ENCODE peak calls at places on chromosomes 3 and 15, in five cellular contexts. I, Z, T, J and D are unnamed samples. For H3K4me1, H3K36me3 and H3K27me3, the result is how much of the 10 kb centered on the place peaks cover.

GRCh38 chr3:114103858-114104257 is 47.3 kb downstream of the QTRT2 start:
- DNase-seq in I (no peak), Z (no peak), J (no peak), T (no peak), D (no peak)

GRCh38 chr15:42082832-42083604 is 11.3 kb downstream of the PLA2G4D start:
- DNase-seq in Z (no peak), I (no peak), J (no peak), T (no peak), D (no peak)

GRCh38 chr3:126911162-126912026 is 71.5 kb upstream of the PLXNA1 start:
- DNase-seq in Z (no peak), J (peak), I (peak), T (peak), D (no peak)

GRCh38 chr3:27632431-27633223 is 89.5 kb downstream of the EOMES start:
- DNase-seq in I (peak), Z (no peak), T (peak), J (peak), D (no peak)

GRCh38 chr15:59329570-59330350 is 42.9 kb downstream of the MYO1E start:
- DNase-seq in T (no peak), J (no peak), Z (no peak), I (peak), D (no peak)

GRCh38 chr3:105483476-105483875 is 116.8 kb downstream of the ALCAM start:
- DNase-seq in T (no peak), I (no peak), Z (no peak), J (no peak), D (no peak)

GRCh38 chr3:152060701-152061100 is 187.3 kb downstream of the SUCNR1 start:
- DNase-seq in J (no peak), T (no peak), Z (no peak), I (no peak), D (no peak)

GRCh38 chr3:40780341-40780800 is 255.6 kb downstream of the ZNF621 start:
- DNase-seq in Z (peak), J (no peak), T (no peak), I (peak), D (no peak)

GRCh38 chr3:61877359-61877770 is 316.0 kb downstream of the PTPRG start:
- DNase-seq in I (peak), T (no peak), J (no peak), Z (no peak), D (no peak)

GRCh38 chr3:9098716-9099675 is 135.7 kb upstream of the RAD18 start:
- DNase-seq in I (no peak), T (no peak), Z (no peak), J (peak), D (no peak)

GRCh38 chr3:8110966-8111798 is 390.4 kb upstream of the LMCD1 start:
- DNase-seq in I (peak), T (peak), Z (peak), J (peak), D (peak)

GRCh38 chr3:1072040-1072439 is 20.8 kb upstream of the CNTN6 start:
- DNase-seq in I (no peak), Z (no peak), J (no peak), T (no peak), D (no peak)

GRCh38 chr3:48407542-48408099 is 22.3 kb downstream of the PLXNB1 start:
- DNase-seq in I (no peak), T (no peak), Z (no peak), J (peak), D (no peak)

GRCh38 chr15:65305144-65305758 is 774 bp downstream of the RNU5B-1 start:
- DNase-seq in Z (no peak), I (no peak), J (no peak), T (no peak), D (no peak)

GRCh38 chr3:168001244-168001643 is 94.5 kb downstream of the GOLIM4 start:
- DNase-seq in J (no peak), Z (no peak), I (no peak), T (no peak), D (no peak)

GRCh38 chr3:197458906-197459470 is 96.8 kb downstream of the BDH1 start:
- DNase-seq in T (no peak), J (no peak), Z (no peak), I (no peak), D (no peak)

GRCh38 chr3:8767181-8767666 is 2.2 kb downstream of the OXTR start:
- DNase-seq in J (no peak), I (no peak), T (no peak), Z (no peak), D (no peak)

GRCh38 chr3:45988100-45988761 is 7.4 kb downstream of the FYCO1 start:
- DNase-seq in J (no peak), T (no peak), I (peak), Z (no peak), D (no peak)

GRCh38 chr15:39165026-39165706 is 415.7 kb upstream of the THBS1 start:
- DNase-seq in J (no peak), T (no peak), Z (no peak), I (peak), D (no peak)

GRCh38 chr3:146274833-146275232 is 23.9 kb upstream of the PLSCR4 start:
- DNase-seq in T (no peak), J (no peak), Z (no peak), I (peak), D (no peak)

GRCh38 chr3:69842789-69843188 is 103.5 kb downstream of the MITF start:
- DNase-seq in J (no peak), Z (no peak), T (no peak), I (no peak), D (no peak)

GRCh38 chr15:83436513-83437158 is 10.5 kb upstream of the SH3GL3 start:
- DNase-seq in J (peak), I (peak), Z (no peak), T (no peak), D (no peak)

GRCh38 chr15:50182233-50183013 is 427 bp downstream of the SLC27A2 start:
- DNase-seq in T (no peak), Z (no peak), J (peak), I (peak), D (no peak)

GRCh38 chr15:34266751-34267150 is 41.9 kb downstream of the EMC4 start:
- DNase-seq in I (no peak), Z (no peak), T (no peak), J (no peak), D (no peak)

GRCh38 chr3:13714251-13714916 is 165.5 kb downstream of the FBLN2 start:
- DNase-seq in I (no peak), T (no peak), Z (no peak), J (peak), D (no peak)

GRCh38 chr3:165196577-165197561 is 685 bp upstream of the SLITRK3 start:
- DNase-seq in T (no peak), J (peak), I (no peak), Z (no peak), D (no peak)

GRCh38 chr3:12193485-12194165 is 34.9 kb upstream of the TIMP4 start:
- DNase-seq in J (no peak), T (no peak), Z (no peak), I (peak), D (no peak)

GRCh38 chr3:70281663-70282062 is 30.8 kb downstream of the MDFIC2 start:
- DNase-seq in I (no peak), T (no peak), J (no peak), Z (no peak), D (no peak)

GRCh38 chr3:59663076-59663850 is 613.4 kb upstream of the CFAP20DC start:
- DNase-seq in T (no peak), Z (no peak), I (no peak), J (no peak), D (no peak)

GRCh38 chr3:33231755-33232465 is 13.3 kb upstream of the SUSD5 start:
- DNase-seq in I (no peak), T (no peak), J (peak), Z (no peak), D (no peak)

GRCh38 chr3:148518520-148518919 is 179.2 kb upstream of the AGTR1 start:
- DNase-seq in Z (no peak), T (no peak), I (no peak), J (no peak), D (no peak)

GRCh38 chr3:13937131-13937530 is 57.3 kb upstream of the WNT7A start:
- DNase-seq in T (no peak), J (no peak), I (no peak), Z (no peak), D (no peak)

GRCh38 chr3:4889896-4890295 is 89.3 kb upstream of the BHLHE40 start:
- DNase-seq in T (no peak), I (peak), J (no peak), Z (no peak), D (no peak)

GRCh38 chr3:18559323-18559972 is 134.3 kb upstream of the SATB1 start:
- DNase-seq in T (no peak), J (peak), I (peak), Z (no peak), D (peak)

GRCh38 chr3:38297947-38298711 is 16.0 kb downstream of the SLC22A14 start:
- DNase-seq in T (no peak), J (no peak), Z (no peak), I (peak), D (no peak)

GRCh38 chr15:85620321-85621044 is 174.2 kb downstream of the KLHL25 start:
- DNase-seq in J (no peak), T (no peak), I (peak), Z (no peak), D (no peak)

GRCh38 chr3:116929534-116930222 is 220.1 kb downstream of the TUSC7 start:
- DNase-seq in Z (no peak), J (no peak), T (no peak), I (no peak), D (no peak)

GRCh38 chr15:63493451-63493850 is 10.9 kb upstream of the USP3 start:
- DNase-seq in Z (no peak), T (no peak), I (no peak), J (peak), D (no peak)

GRCh38 chr15:58605931-58606330 is 143.6 kb downstream of the ADAM10 start:
- DNase-seq in Z (no peak), T (no peak), J (no peak), I (no peak), D (no peak)

GRCh38 chr15:60914360-60914759 is 314.7 kb downstream of the RORA start:
- DNase-seq in T (no peak), I (peak), J (no peak), Z (no peak), D (no peak)

GRCh38 chr15:101126618-101127502 is 125.0 kb downstream of the CHSY1 start:
- DNase-seq in Z (no peak), I (peak), J (peak), T (no peak), D (no peak)
- H3K4me1 ChIP-seq in Z (under half), I (under half), J (under half), T (under half), D (under half)

GRCh38 chr15:74622758-74623157 is 7.1 kb downstream of the CLK3 start:
- DNase-seq in J (no peak), T (no peak), I (no peak), Z (no peak), D (no peak)
- H3K36me3 ChIP-seq in J (half or more), T (half or more), I (half or more), Z (half or more), D (half or more)

DNA sequence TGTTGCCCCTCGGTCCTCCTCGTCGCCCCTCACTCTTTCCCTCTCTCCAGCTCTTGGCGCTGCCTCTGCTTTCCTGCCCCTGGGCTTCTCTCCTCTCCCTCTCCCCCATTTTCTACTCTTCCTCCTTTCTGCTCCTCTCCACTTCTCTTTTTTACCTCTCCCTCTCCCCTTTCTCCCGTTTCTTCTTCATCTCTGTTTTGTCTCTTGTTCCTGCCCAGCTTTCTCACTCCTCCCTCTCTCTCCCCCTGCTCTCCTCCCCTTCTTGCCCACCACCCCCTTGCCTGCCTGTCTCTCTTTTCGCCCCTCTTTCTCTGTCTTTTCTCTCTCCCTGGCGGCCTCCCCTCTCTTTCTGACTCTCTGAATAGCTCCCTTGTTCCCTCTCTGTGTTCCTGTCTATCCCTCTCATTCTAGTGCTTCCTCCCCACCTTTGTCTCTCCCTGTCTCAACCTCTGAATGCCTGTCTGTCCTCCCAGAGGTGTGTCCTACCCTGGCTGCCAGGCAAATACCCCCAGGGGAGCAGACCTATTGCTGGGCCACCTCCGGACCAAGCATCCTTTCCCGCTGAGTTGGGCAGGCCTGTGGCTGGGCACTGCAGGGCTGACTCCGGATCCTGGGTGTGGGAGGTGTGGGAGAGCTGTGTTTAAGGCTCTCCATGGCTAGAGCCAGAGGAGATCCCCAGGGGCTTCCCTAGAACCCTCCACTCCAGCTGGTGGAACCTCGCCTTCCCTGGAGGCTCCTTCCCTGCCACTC is 41.0 kb downstream of the EPHB3 start:
- DNase-seq in I (peak), J (peak), Z (no peak), T (no peak), D (no peak)
- H3K27me3 ChIP-seq in I (under half), J (under half), Z (under half), T (under half), D (half or more)

DNA sequence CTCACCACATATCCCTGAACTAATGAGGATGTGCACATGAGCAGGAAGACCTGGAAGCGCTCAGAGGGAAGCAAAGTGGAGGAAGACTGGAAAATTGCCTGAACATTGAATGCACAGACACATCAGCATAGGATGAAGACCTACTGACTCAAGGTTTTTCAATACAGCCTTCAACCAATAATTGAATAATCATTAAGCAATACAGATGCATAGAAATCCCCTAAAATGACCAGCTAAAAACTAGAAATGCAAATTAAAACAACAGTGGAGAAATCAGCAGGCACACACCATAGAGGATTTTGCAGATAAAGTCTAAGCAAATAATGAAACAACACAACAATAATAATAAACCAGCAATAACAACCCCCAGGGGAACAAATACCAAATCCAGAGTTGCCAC is 80.4 kb downstream of the CEP152 start:
- DNase-seq in T (no peak), J (no peak), I (no peak), Z (no peak), D (no peak)
- H3K4me1 ChIP-seq in T (under half), J (under half), I (under half), Z (under half), D (under half)

GRCh38 chr3:124177070-124177469 is 185.1 kb upstream of the ROPN1 start:
- DNase-seq in I (no peak), J (no peak), Z (no peak), T (no peak), D (no peak)

GRCh38 chr3:124174463-124174862 is 182.5 kb upstream of the ROPN1 start:
- DNase-seq in Z (no peak), J (no peak), I (peak), T (no peak), D (no peak)

GRCh38 chr3:124172846-124173245 is 180.9 kb upstream of the ROPN1 start:
- DNase-seq in Z (no peak), I (no peak), T (no peak), J (no peak), D (no peak)

GRCh38 chr3:124174910-124175874 is 183.3 kb upstream of the ROPN1 start:
- DNase-seq in Z (no peak), T (no peak), I (no peak), J (no peak), D (no peak)

DNA sequence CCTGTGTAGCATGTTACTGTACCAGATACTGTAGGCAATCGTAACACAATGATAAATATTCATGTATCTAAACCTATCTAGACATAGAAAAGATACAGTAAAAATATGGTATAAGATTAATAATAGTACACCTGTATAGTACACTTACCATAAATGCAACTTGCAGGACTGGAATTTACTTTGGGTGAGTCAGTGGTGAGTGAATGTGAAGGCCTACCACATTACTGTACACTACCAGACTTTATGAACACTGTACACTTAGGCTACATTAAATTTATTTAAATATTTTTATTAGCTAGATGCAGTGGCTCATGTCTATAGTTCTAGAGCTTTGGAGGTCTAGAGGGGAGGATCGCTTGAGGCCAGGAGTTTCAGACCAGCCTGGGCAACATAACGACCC is 186.6 kb upstream of the ROPN1 start:
- DNase-seq in Z (no peak), I (no peak), T (no peak), J (no peak), D (no peak)
- H3K36me3 ChIP-seq in Z (under half), I (under half), T (under half), J (under half), D (under half)